ENCODE peak calls at places on chromosomes 5 and 9, in ten cellular contexts. One of them, this sample, is unnamed.

GRCh38 chr5:34001231-34001935 is 6.5 kb downstream of the AMACR start:
- ATAC-seq in Panc1: no peak
- ATAC-seq in activated naive CD8-positive, alpha-beta T cell treated with anti-CD3 and anti-CD28 coated beads, Interleukin-2, amount 50 U/mL, for 24 hours: no peak
- ATAC-seq in RWPE2: no peak
- ATAC-seq in Right ventricle myocardium superior: no peak
- ATAC-seq in heart left ventricle: no peak
- ATAC-seq in T-helper 17 cell: no peak
- ATAC-seq in A549: no peak
- ATAC-seq in right cardiac atrium: no peak
- ATAC-seq in central memory CD8-positive, alpha-beta T cell: no peak
- ATAC-seq in this sample: peak

GRCh38 chr9:121765021-121765950 is 113.9 kb downstream of the DAB2IP start:
- ATAC-seq in Panc1: no peak
- ATAC-seq in activated naive CD8-positive, alpha-beta T cell treated with anti-CD3 and anti-CD28 coated beads, Interleukin-2, amount 50 U/mL, for 24 hours: no peak
- ATAC-seq in RWPE2: peak
- ATAC-seq in Right ventricle myocardium superior: peak
- ATAC-seq in heart left ventricle: peak
- ATAC-seq in T-helper 17 cell: no peak
- ATAC-seq in A549: peak
- ATAC-seq in right cardiac atrium: peak
- ATAC-seq in central memory CD8-positive, alpha-beta T cell: no peak
- ATAC-seq in this sample: peak

GRCh38 chr5:126508251-126508961 is 85.2 kb downstream of the GRAMD2B start:
- ATAC-seq in Panc1: no peak
- ATAC-seq in activated naive CD8-positive, alpha-beta T cell treated with anti-CD3 and anti-CD28 coated beads, Interleukin-2, amount 50 U/mL, for 24 hours: peak
- ATAC-seq in RWPE2: no peak
- ATAC-seq in Right ventricle myocardium superior: no peak
- ATAC-seq in heart left ventricle: no peak
- ATAC-seq in T-helper 17 cell: peak
- ATAC-seq in A549: no peak
- ATAC-seq in right cardiac atrium: no peak
- ATAC-seq in central memory CD8-positive, alpha-beta T cell: no peak
- ATAC-seq in this sample: peak

GRCh38 chr9:129547869-129548570 is 72.9 kb downstream of the C9orf50 start:
- ATAC-seq in Panc1: no peak
- ATAC-seq in activated naive CD8-positive, alpha-beta T cell treated with anti-CD3 and anti-CD28 coated beads, Interleukin-2, amount 50 U/mL, for 24 hours: no peak
- ATAC-seq in RWPE2: no peak
- ATAC-seq in Right ventricle myocardium superior: no peak
- ATAC-seq in heart left ventricle: no peak
- ATAC-seq in T-helper 17 cell: no peak
- ATAC-seq in A549: no peak
- ATAC-seq in right cardiac atrium: no peak
- ATAC-seq in central memory CD8-positive, alpha-beta T cell: no peak
- ATAC-seq in this sample: no peak

GRCh38 chr9:7944521-7945022 is 145.0 kb upstream of the DMAC1 start:
- ATAC-seq in Panc1: no peak
- ATAC-seq in activated naive CD8-positive, alpha-beta T cell treated with anti-CD3 and anti-CD28 coated beads, Interleukin-2, amount 50 U/mL, for 24 hours: no peak
- ATAC-seq in RWPE2: no peak
- ATAC-seq in Right ventricle myocardium superior: peak
- ATAC-seq in heart left ventricle: no peak
- ATAC-seq in T-helper 17 cell: no peak
- ATAC-seq in A549: no peak
- ATAC-seq in right cardiac atrium: no peak
- ATAC-seq in central memory CD8-positive, alpha-beta T cell: peak
- ATAC-seq in this sample: no peak

GRCh38 chr5:157198277-157199058 is 17.8 kb downstream of the ITK start:
- ATAC-seq in Panc1: no peak
- ATAC-seq in activated naive CD8-positive, alpha-beta T cell treated with anti-CD3 and anti-CD28 coated beads, Interleukin-2, amount 50 U/mL, for 24 hours: peak
- ATAC-seq in RWPE2: no peak
- ATAC-seq in Right ventricle myocardium superior: no peak
- ATAC-seq in heart left ventricle: no peak
- ATAC-seq in T-helper 17 cell: peak
- ATAC-seq in A549: no peak
- ATAC-seq in right cardiac atrium: no peak
- ATAC-seq in central memory CD8-positive, alpha-beta T cell: peak
- ATAC-seq in this sample: no peak

GRCh38 chr9:124258765-124259272 is 1.1 kb downstream of the NEK6 start:
- ATAC-seq in Panc1: peak
- ATAC-seq in activated naive CD8-positive, alpha-beta T cell treated with anti-CD3 and anti-CD28 coated beads, Interleukin-2, amount 50 U/mL, for 24 hours: no peak
- ATAC-seq in RWPE2: peak
- ATAC-seq in Right ventricle myocardium superior: peak
- ATAC-seq in heart left ventricle: no peak
- ATAC-seq in T-helper 17 cell: no peak
- ATAC-seq in A549: peak
- ATAC-seq in right cardiac atrium: peak
- ATAC-seq in central memory CD8-positive, alpha-beta T cell: no peak
- ATAC-seq in this sample: no peak

GRCh38 chr9:133529457-133529856 is 4.7 kb upstream of the MYMK start:
- ATAC-seq in Panc1: peak
- ATAC-seq in activated naive CD8-positive, alpha-beta T cell treated with anti-CD3 and anti-CD28 coated beads, Interleukin-2, amount 50 U/mL, for 24 hours: no peak
- ATAC-seq in RWPE2: no peak
- ATAC-seq in Right ventricle myocardium superior: no peak
- ATAC-seq in heart left ventricle: no peak
- ATAC-seq in T-helper 17 cell: no peak
- ATAC-seq in A549: no peak
- ATAC-seq in right cardiac atrium: no peak
- ATAC-seq in central memory CD8-positive, alpha-beta T cell: no peak
- ATAC-seq in this sample: no peak

GRCh38 chr9:91240596-91240995 is 121.1 kb downstream of the AUH start:
- ATAC-seq in Panc1: no peak
- ATAC-seq in activated naive CD8-positive, alpha-beta T cell treated with anti-CD3 and anti-CD28 coated beads, Interleukin-2, amount 50 U/mL, for 24 hours: no peak
- ATAC-seq in RWPE2: no peak
- ATAC-seq in Right ventricle myocardium superior: no peak
- ATAC-seq in heart left ventricle: no peak
- ATAC-seq in T-helper 17 cell: no peak
- ATAC-seq in A549: no peak
- ATAC-seq in right cardiac atrium: no peak
- ATAC-seq in central memory CD8-positive, alpha-beta T cell: no peak
- ATAC-seq in this sample: no peak

GRCh38 chr9:77162366-77162765 is 15.0 kb upstream of the VPS13A start:
- ATAC-seq in Panc1: no peak
- ATAC-seq in activated naive CD8-positive, alpha-beta T cell treated with anti-CD3 and anti-CD28 coated beads, Interleukin-2, amount 50 U/mL, for 24 hours: no peak
- ATAC-seq in RWPE2: no peak
- ATAC-seq in Right ventricle myocardium superior: peak
- ATAC-seq in heart left ventricle: no peak
- ATAC-seq in T-helper 17 cell: no peak
- ATAC-seq in A549: no peak
- ATAC-seq in right cardiac atrium: peak
- ATAC-seq in central memory CD8-positive, alpha-beta T cell: no peak
- ATAC-seq in this sample: no peak

GRCh38 chr9:127067603-127068220 is 54.7 kb downstream of the ANGPTL2 start:
- ATAC-seq in Panc1: no peak
- ATAC-seq in activated naive CD8-positive, alpha-beta T cell treated with anti-CD3 and anti-CD28 coated beads, Interleukin-2, amount 50 U/mL, for 24 hours: no peak
- ATAC-seq in RWPE2: no peak
- ATAC-seq in Right ventricle myocardium superior: no peak
- ATAC-seq in heart left ventricle: no peak
- ATAC-seq in T-helper 17 cell: no peak
- ATAC-seq in A549: no peak
- ATAC-seq in right cardiac atrium: no peak
- ATAC-seq in central memory CD8-positive, alpha-beta T cell: no peak
- ATAC-seq in this sample: no peak

GRCh38 chr5:125349432-125349831 is 603.0 kb upstream of the ZNF608 start:
- ATAC-seq in Panc1: no peak
- ATAC-seq in activated naive CD8-positive, alpha-beta T cell treated with anti-CD3 and anti-CD28 coated beads, Interleukin-2, amount 50 U/mL, for 24 hours: no peak
- ATAC-seq in RWPE2: no peak
- ATAC-seq in Right ventricle myocardium superior: peak
- ATAC-seq in heart left ventricle: peak
- ATAC-seq in T-helper 17 cell: no peak
- ATAC-seq in A549: no peak
- ATAC-seq in right cardiac atrium: peak
- ATAC-seq in central memory CD8-positive, alpha-beta T cell: no peak
- ATAC-seq in this sample: no peak

GRCh38 chr9:129990269-129991005 is 52.6 kb downstream of the FNBP1 start:
- ATAC-seq in Panc1: no peak
- ATAC-seq in activated naive CD8-positive, alpha-beta T cell treated with anti-CD3 and anti-CD28 coated beads, Interleukin-2, amount 50 U/mL, for 24 hours: no peak
- ATAC-seq in RWPE2: no peak
- ATAC-seq in Right ventricle myocardium superior: no peak
- ATAC-seq in heart left ventricle: peak
- ATAC-seq in T-helper 17 cell: peak
- ATAC-seq in A549: no peak
- ATAC-seq in right cardiac atrium: no peak
- ATAC-seq in central memory CD8-positive, alpha-beta T cell: peak
- ATAC-seq in this sample: no peak

This sample was measured in gastroesophageal sphincter.